ENCODE peak calls at places on chromosome 4, in four cellular contexts. One of them, this sample, is unnamed.

GRCh38 chr4:38785901-38786402 is 3.2 kb upstream of the TLR10 start:
- DNase-seq in anterior cingulate cortex: no peak
- DNase-seq in HL-60: peak
- DNase-seq in neuronal stem cell: no peak
- DNase-seq in this sample: no peak

GRCh38 chr4:103375278-103375677 is 177.1 kb upstream of the CENPE start:
- DNase-seq in anterior cingulate cortex: no peak
- DNase-seq in HL-60: no peak
- DNase-seq in neuronal stem cell: no peak
- DNase-seq in this sample: no peak

GRCh38 chr4:109410776-109411175 is 22.8 kb upstream of the SEC24B start:
- DNase-seq in anterior cingulate cortex: no peak
- DNase-seq in HL-60: no peak
- DNase-seq in neuronal stem cell: no peak
- DNase-seq in this sample: no peak

GRCh38 chr4:182222766-182223165 is 20.4 kb upstream of the TENM3 start:
- DNase-seq in anterior cingulate cortex: no peak
- DNase-seq in HL-60: no peak
- DNase-seq in neuronal stem cell: no peak
- DNase-seq in this sample: no peak

GRCh38 chr4:1380368-1381151 is 25.7 kb downstream of the NKX1-1 start:
- DNase-seq in anterior cingulate cortex: no peak
- DNase-seq in HL-60: no peak
- DNase-seq in neuronal stem cell: no peak
- DNase-seq in this sample: no peak

GRCh38 chr4:6177587-6178197 is 22.7 kb downstream of the JAKMIP1 start:
- DNase-seq in anterior cingulate cortex: no peak
- DNase-seq in HL-60: no peak
- DNase-seq in neuronal stem cell: no peak
- DNase-seq in this sample: no peak

GRCh38 chr4:80007745-80008149 is 65.3 kb downstream of the ANTXR2 start:
- DNase-seq in anterior cingulate cortex: no peak
- DNase-seq in HL-60: no peak
- DNase-seq in neuronal stem cell: no peak
- DNase-seq in this sample: no peak

GRCh38 chr4:108646706-108647105 is 3.7 kb upstream of the OSTC start:
- DNase-seq in anterior cingulate cortex: no peak
- DNase-seq in HL-60: no peak
- DNase-seq in neuronal stem cell: no peak
- DNase-seq in this sample: no peak

GRCh38 chr4:18020145-18020670 is 1.3 kb downstream of the LCORL start:
- DNase-seq in anterior cingulate cortex: no peak
- DNase-seq in HL-60: peak
- DNase-seq in neuronal stem cell: no peak
- DNase-seq in this sample: no peak

GRCh38 chr4:126954537-126955291 is 678.0 kb upstream of the INTU start:
- DNase-seq in anterior cingulate cortex: no peak
- DNase-seq in HL-60: no peak
- DNase-seq in neuronal stem cell: no peak
- DNase-seq in this sample: no peak

GRCh38 chr4:72529144-72529822 is 39.7 kb downstream of the ADAMTS3 start:
- DNase-seq in anterior cingulate cortex: no peak
- DNase-seq in HL-60: no peak
- DNase-seq in neuronal stem cell: no peak
- DNase-seq in this sample: no peak